ENCODE peak calls at places on chromosome 4, in eight cellular contexts. X, K, A, Q, C, Y, I and W are unnamed samples.

GRCh38 chr4:105433421-105433820 is 40.4 kb downstream of the PPA2 start:
- DNase-seq in X (no peak), K (no peak), A (no peak), Q (no peak), C (no peak), Y (no peak), I (no peak), W (no peak)

GRCh38 chr4:105147226-105148151 is 813 bp downstream of the TET2 start:
- DNase-seq in X (peak; percentile 14), K (peak; percentile 57), A (no peak), Q (peak; percentile 42), C (peak; percentile 21), Y (no peak), I (no peak), W (peak; percentile 54)

GRCh38 chr4:147928400-147928799 is 196.5 kb downstream of the ARHGAP10 start:
- DNase-seq in X (no peak), K (no peak), A (no peak), Q (no peak), C (no peak), Y (no peak), I (no peak), W (no peak)

GRCh38 chr4:109266891-109267290 is 35.6 kb downstream of the COL25A1 start:
- DNase-seq in X (no peak), K (no peak), A (no peak), Q (no peak), C (no peak), Y (no peak), I (no peak), W (no peak)

GRCh38 chr4:155582971-155583437 is 83.6 kb upstream of the GUCY1A1 start:
- DNase-seq in X (peak; percentile 7), K (no peak), A (no peak), Q (no peak), C (no peak), Y (no peak), I (no peak), W (no peak)

GRCh38 chr4:140944539-140944938 is 188.4 kb upstream of the TBC1D9 start:
- DNase-seq in X (peak; percentile 29), K (no peak), A (no peak), Q (no peak), C (no peak), Y (no peak), I (no peak), W (no peak)

GRCh38 chr4:69594382-69594781 is 45.1 kb downstream of the UGT2A2 start:
- DNase-seq in X (no peak), K (no peak), A (no peak), Q (no peak), C (no peak), Y (no peak), I (no peak), W (no peak)

GRCh38 chr4:154467886-154468285 is 23.7 kb downstream of the DCHS2 start:
- DNase-seq in X (no peak), K (no peak), A (no peak), Q (no peak), C (no peak), Y (no peak), I (no peak), W (no peak)

GRCh38 chr4:21697583-21697982 is 251.0 kb downstream of the KCNIP4 start:
- DNase-seq in X (no peak), K (no peak), A (no peak), Q (peak; percentile 10), C (no peak), Y (no peak), I (no peak), W (peak; percentile 92)

GRCh38 chr4:183861426-183861825 is 43.7 kb upstream of the STOX2 start:
- DNase-seq in X (no peak), K (no peak), A (no peak), Q (no peak), C (no peak), Y (no peak), I (no peak), W (no peak)

GRCh38 chr4:26715636-26716242 is 131.9 kb downstream of the TBC1D19 start:
- DNase-seq in X (no peak), K (no peak), A (no peak), Q (no peak), C (no peak), Y (no peak), I (no peak), W (no peak)

GRCh38 chr4:7938513-7939376 is 916 bp downstream of the AFAP1 start:
- DNase-seq in X (peak; percentile 62), K (peak; percentile 5), A (no peak), Q (no peak), C (no peak), Y (peak; percentile 17), I (no peak), W (no peak)

GRCh38 chr4:71777891-71778290 is 6.0 kb downstream of the GC start:
- DNase-seq in X (no peak), K (no peak), A (no peak), Q (no peak), C (no peak), Y (no peak), I (no peak), W (no peak)

GRCh38 chr4:11505225-11505971 is 76.7 kb upstream of the HS3ST1 start:
- DNase-seq in X (no peak), K (no peak), A (no peak), Q (peak; percentile 55), C (no peak), Y (no peak), I (no peak), W (no peak)

GRCh38 chr4:72376901-72377300 is 192.1 kb downstream of the ADAMTS3 start:
- DNase-seq in X (no peak), K (no peak), A (no peak), Q (no peak), C (no peak), Y (no peak), I (no peak), W (no peak)